ENCODE peak calls at places on chromosomes 6 and 20, in seven cellular contexts. L is NCI-H774; B is psoas muscle; H is stimulated activated CD4-positive, alpha-beta T cell treated with anti-CD3 and anti-CD28 coated beads, Interleukin-15, amount 100 ng/mL, for 1 hour; E is C1 segment of cervical spinal cord; I is WTC11; Z is mucosa of gallbladder. V is an unnamed sample.

GRCh38 chr6:42136508-42137191 is 5.8 kb downstream of the C6orf132 start:
- DNase-seq in E (no peak), B (no peak), Z (no peak), H (no peak), I (peak), L (no peak), V (peak)

GRCh38 chr6:154487367-154488275 is 22.9 kb downstream of the CNKSR3 start:
- DNase-seq in L (no peak), H (no peak), Z (no peak), E (no peak), B (no peak), I (no peak), V (no peak)

GRCh38 chr6:150001295-150001990 is 23.9 kb downstream of the RAET1L start:
- DNase-seq in L (no peak), I (no peak), E (no peak), B (no peak), Z (no peak), H (no peak), V (no peak)

GRCh38 chr6:28446818-28447511 is 3.7 kb upstream of the ZSCAN23 start:
- DNase-seq in Z (no peak), I (peak), B (no peak), E (no peak), H (no peak), L (no peak), V (no peak)

GRCh38 chr6:109695468-109695867 is 4.4 kb downstream of the FIG4 start:
- DNase-seq in L (peak), E (no peak), Z (no peak), B (no peak), H (no peak), I (no peak), V (no peak)

GRCh38 chr6:12637960-12638641 is 78.5 kb upstream of the PHACTR1 start:
- DNase-seq in H (no peak), E (peak), B (no peak), L (no peak), Z (peak), I (peak), V (peak)

GRCh38 chr20:40449974-40450616 is 238.9 kb downstream of the MAFB start:
- DNase-seq in I (no peak), Z (no peak), L (no peak), E (no peak), B (no peak), H (no peak), V (no peak)

GRCh38 chr6:17015144-17015543 is 86.7 kb upstream of the STMND1 start:
- DNase-seq in Z (no peak), I (no peak), B (no peak), H (no peak), L (no peak), E (no peak), V (peak)

GRCh38 chr6:93786474-93787330 is 367.3 kb upstream of the EPHA7 start:
- DNase-seq in L (no peak), H (no peak), B (no peak), E (no peak), I (peak), Z (no peak), V (peak)

GRCh38 chr20:63968136-63968927 is 1.4 kb downstream of the ZNF512B start:
- DNase-seq in I (no peak), H (no peak), B (no peak), E (no peak), L (no peak), Z (no peak), V (no peak)

GRCh38 chr20:33301192-33301930 is 18.3 kb downstream of the BPIFB1 start:
- DNase-seq in L (no peak), E (no peak), H (no peak), B (no peak), Z (no peak), I (no peak), V (no peak)